ENCODE peak calls at places on chromosomes 11 and 22, in ten cellular contexts. One of them, this sample, is unnamed.

GRCh38 chr11:6647836-6648235 is 7.8 kb downstream of the DCHS1 start:
- DNase-seq in CD4-positive, CD25-positive, alpha-beta regulatory T cell: no peak
- DNase-seq in HCT116: no peak
- DNase-seq in IMR-90: no peak
- DNase-seq in sigmoid colon: peak; percentile 54
- DNase-seq in prostate gland: no peak
- DNase-seq in right lobe of liver: no peak
- DNase-seq in colonic mucosa: no peak
- DNase-seq in vagina: peak; percentile 79
- DNase-seq in cardiac muscle cell: no peak
- DNase-seq in this sample: no peak

GRCh38 chr22:49553076-49553475 is 274.6 kb downstream of the BRD1 start:
- DNase-seq in IMR-90: no peak
- DNase-seq in cardiac muscle cell: no peak
- DNase-seq in prostate gland: no peak
- DNase-seq in right lobe of liver: peak; percentile 22
- DNase-seq in HCT116: no peak
- DNase-seq in CD4-positive, CD25-positive, alpha-beta regulatory T cell: no peak
- DNase-seq in vagina: no peak
- DNase-seq in sigmoid colon: peak; percentile 52
- DNase-seq in colonic mucosa: no peak
- DNase-seq in this sample: no peak

GRCh38 chr11:73193251-73194033 is 24.6 kb upstream of the P2RY2 start:
- DNase-seq in vagina: no peak
- DNase-seq in sigmoid colon: peak; percentile 52
- DNase-seq in cardiac muscle cell: no peak
- DNase-seq in prostate gland: no peak
- DNase-seq in right lobe of liver: peak; percentile 32
- DNase-seq in colonic mucosa: no peak
- DNase-seq in CD4-positive, CD25-positive, alpha-beta regulatory T cell: no peak
- DNase-seq in IMR-90: no peak
- DNase-seq in HCT116: no peak
- DNase-seq in this sample: no peak

GRCh38 chr22:23034621-23035556 is 35.4 kb upstream of the GNAZ start:
- DNase-seq in vagina: no peak
- DNase-seq in right lobe of liver: no peak
- DNase-seq in colonic mucosa: no peak
- DNase-seq in cardiac muscle cell: no peak
- DNase-seq in HCT116: no peak
- DNase-seq in IMR-90: no peak
- DNase-seq in sigmoid colon: no peak
- DNase-seq in prostate gland: no peak
- DNase-seq in CD4-positive, CD25-positive, alpha-beta regulatory T cell: no peak
- DNase-seq in this sample: no peak

GRCh38 chr11:35675901-35676610 is 13.5 kb downstream of the TRIM44 start:
- DNase-seq in CD4-positive, CD25-positive, alpha-beta regulatory T cell: no peak
- DNase-seq in colonic mucosa: no peak
- DNase-seq in sigmoid colon: no peak
- DNase-seq in right lobe of liver: no peak
- DNase-seq in cardiac muscle cell: peak; percentile 38
- DNase-seq in vagina: no peak
- DNase-seq in IMR-90: peak; percentile 45
- DNase-seq in HCT116: no peak
- DNase-seq in prostate gland: no peak
- DNase-seq in this sample: no peak

GRCh38 chr22:33756508-33756949 is 163.7 kb downstream of the LARGE1 start:
- DNase-seq in vagina: no peak
- DNase-seq in sigmoid colon: no peak
- DNase-seq in IMR-90: no peak
- DNase-seq in colonic mucosa: no peak
- DNase-seq in cardiac muscle cell: no peak
- DNase-seq in prostate gland: no peak
- DNase-seq in CD4-positive, CD25-positive, alpha-beta regulatory T cell: no peak
- DNase-seq in HCT116: no peak
- DNase-seq in right lobe of liver: no peak
- DNase-seq in this sample: no peak

GRCh38 chr11:25981998-25982397 is 349.9 kb upstream of the ANO3 start:
- DNase-seq in vagina: no peak
- DNase-seq in right lobe of liver: no peak
- DNase-seq in CD4-positive, CD25-positive, alpha-beta regulatory T cell: no peak
- DNase-seq in IMR-90: peak; percentile 77
- DNase-seq in prostate gland: no peak
- DNase-seq in cardiac muscle cell: peak; percentile 87
- DNase-seq in sigmoid colon: no peak
- DNase-seq in HCT116: no peak
- DNase-seq in colonic mucosa: peak; percentile 18
- DNase-seq in this sample: no peak

GRCh38 chr11:119759324-119759723 is 30.3 kb upstream of the NECTIN1 start:
- DNase-seq in HCT116: peak; percentile 24
- DNase-seq in vagina: no peak
- DNase-seq in colonic mucosa: no peak
- DNase-seq in IMR-90: peak; percentile 6
- DNase-seq in cardiac muscle cell: peak; percentile 30
- DNase-seq in CD4-positive, CD25-positive, alpha-beta regulatory T cell: no peak
- DNase-seq in prostate gland: no peak
- DNase-seq in sigmoid colon: no peak
- DNase-seq in right lobe of liver: no peak
- DNase-seq in this sample: no peak

GRCh38 chr11:96075532-96075959 is 151.6 kb upstream of the MTMR2 start:
- DNase-seq in vagina: no peak
- DNase-seq in right lobe of liver: no peak
- DNase-seq in CD4-positive, CD25-positive, alpha-beta regulatory T cell: no peak
- DNase-seq in prostate gland: no peak
- DNase-seq in cardiac muscle cell: no peak
- DNase-seq in IMR-90: peak; percentile 23
- DNase-seq in HCT116: no peak
- DNase-seq in sigmoid colon: no peak
- DNase-seq in colonic mucosa: no peak
- DNase-seq in this sample: no peak

GRCh38 chr11:64585150-64585549 is 5.9 kb upstream of the SLC22A12 start:
- DNase-seq in colonic mucosa: no peak
- DNase-seq in vagina: no peak
- DNase-seq in IMR-90: no peak
- DNase-seq in HCT116: no peak
- DNase-seq in right lobe of liver: peak; percentile 23
- DNase-seq in sigmoid colon: peak; percentile 11
- DNase-seq in cardiac muscle cell: no peak
- DNase-seq in prostate gland: no peak
- DNase-seq in CD4-positive, CD25-positive, alpha-beta regulatory T cell: no peak
- DNase-seq in this sample: no peak

GRCh38 chr22:35315141-35315854 is 15.6 kb downstream of the TOM1 start:
- DNase-seq in sigmoid colon: peak; percentile 76
- DNase-seq in CD4-positive, CD25-positive, alpha-beta regulatory T cell: no peak
- DNase-seq in prostate gland: peak; percentile 20
- DNase-seq in vagina: no peak
- DNase-seq in IMR-90: no peak
- DNase-seq in cardiac muscle cell: no peak
- DNase-seq in colonic mucosa: no peak
- DNase-seq in HCT116: no peak
- DNase-seq in right lobe of liver: peak; percentile 91
- DNase-seq in this sample: no peak
- H3K27ac ChIP-seq in sigmoid colon: peak overlapping the region; percentile 61
- H3K27ac ChIP-seq in CD4-positive, CD25-positive, alpha-beta regulatory T cell: peak overlapping the region; percentile 25
- H3K27ac ChIP-seq in prostate gland: peak overlapping the region; percentile 66
- H3K27ac ChIP-seq in vagina: peak overlapping the region; percentile 26
- H3K27ac ChIP-seq in IMR-90: no peak overlapping the region
- H3K27ac ChIP-seq in cardiac muscle cell: peak overlapping the region; percentile 40
- H3K27ac ChIP-seq in colonic mucosa: peak overlapping the region; percentile 33
- H3K27ac ChIP-seq in HCT116: no peak overlapping the region
- H3K27ac ChIP-seq in right lobe of liver: no peak overlapping the region
- H3K27ac ChIP-seq in this sample: no peak overlapping the region

DNA sequence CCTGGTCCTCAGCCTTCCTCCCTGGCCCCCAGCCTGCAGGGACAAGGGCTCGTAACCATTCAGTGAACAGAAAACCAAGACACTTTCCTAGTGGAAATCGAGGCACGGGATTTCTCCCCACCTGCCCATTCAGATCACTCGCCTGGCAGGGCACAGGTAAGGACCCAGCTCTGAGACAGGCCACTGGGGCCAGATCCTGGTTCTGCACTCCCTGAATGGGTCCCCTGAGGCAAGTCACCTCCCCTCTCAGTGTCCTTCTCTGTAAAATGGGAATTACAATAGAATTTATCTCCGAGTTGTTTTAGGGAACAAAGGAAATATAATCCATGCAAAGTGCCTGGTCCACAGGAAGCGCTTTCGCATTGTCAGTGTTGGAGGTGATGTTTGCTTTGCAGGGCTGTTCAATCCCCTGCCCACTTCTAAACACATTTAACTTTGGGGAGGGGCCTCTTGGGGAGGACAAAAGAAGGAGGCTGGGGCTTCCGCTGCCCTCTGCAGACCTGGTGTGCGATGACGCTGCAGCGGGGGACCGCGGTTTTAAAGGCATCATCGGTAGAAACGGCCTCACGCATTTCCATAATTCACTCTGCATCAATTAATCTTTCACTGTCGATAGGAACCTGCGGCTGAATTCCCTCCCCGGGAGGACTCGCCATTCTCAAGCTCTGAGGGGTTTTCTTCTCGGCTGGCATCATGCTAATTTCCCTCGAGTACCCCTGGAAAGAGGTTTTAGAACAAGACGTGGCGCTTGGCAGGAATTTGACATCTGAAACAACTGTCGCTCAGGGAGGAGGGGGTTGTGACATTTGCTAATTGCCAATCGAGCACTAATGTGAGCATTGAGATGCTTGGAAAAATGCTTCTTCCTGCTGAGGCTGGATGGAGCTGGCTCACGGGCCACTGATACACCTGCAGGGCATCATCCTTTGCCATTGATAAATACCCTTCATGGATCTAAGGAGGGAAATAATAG is 70.5 kb upstream of the FGF3 start:
- DNase-seq in cardiac muscle cell: no peak
- DNase-seq in right lobe of liver: no peak
- DNase-seq in colonic mucosa: no peak
- DNase-seq in sigmoid colon: no peak
- DNase-seq in HCT116: no peak
- DNase-seq in CD4-positive, CD25-positive, alpha-beta regulatory T cell: no peak
- DNase-seq in IMR-90: no peak
- DNase-seq in prostate gland: no peak
- DNase-seq in vagina: no peak
- DNase-seq in this sample: no peak
- H3K27me3 ChIP-seq in cardiac muscle cell: peaks cover 30% of the 10 kb centered on the region
- H3K27me3 ChIP-seq in right lobe of liver: no peaks in the 10 kb centered on the region
- H3K27me3 ChIP-seq in colonic mucosa: no peaks in the 10 kb centered on the region
- H3K27me3 ChIP-seq in sigmoid colon: peaks cover 36% of the 10 kb centered on the region
- H3K27me3 ChIP-seq in HCT116: no peaks in the 10 kb centered on the region
- H3K27me3 ChIP-seq in CD4-positive, CD25-positive, alpha-beta regulatory T cell: no peaks in the 10 kb centered on the region
- H3K27me3 ChIP-seq in IMR-90: peaks cover 12% of the 10 kb centered on the region
- H3K27me3 ChIP-seq in prostate gland: no peaks in the 10 kb centered on the region
- H3K27me3 ChIP-seq in vagina: no peaks in the 10 kb centered on the region
- H3K27me3 ChIP-seq in this sample: peaks cover 24% of the 10 kb centered on the region

GRCh38 chr11:17183836-17184235 is 23.9 kb downstream of the PIK3C2A start:
- DNase-seq in sigmoid colon: no peak
- DNase-seq in colonic mucosa: no peak
- DNase-seq in prostate gland: no peak
- DNase-seq in cardiac muscle cell: no peak
- DNase-seq in IMR-90: no peak
- DNase-seq in vagina: no peak
- DNase-seq in HCT116: no peak
- DNase-seq in right lobe of liver: no peak
- DNase-seq in CD4-positive, CD25-positive, alpha-beta regulatory T cell: no peak
- DNase-seq in this sample: no peak

GRCh38 chr11:17186932-17187692 is 20.7 kb downstream of the PIK3C2A start:
- DNase-seq in IMR-90: no peak
- DNase-seq in HCT116: no peak
- DNase-seq in colonic mucosa: no peak
- DNase-seq in vagina: no peak
- DNase-seq in cardiac muscle cell: no peak
- DNase-seq in prostate gland: no peak
- DNase-seq in CD4-positive, CD25-positive, alpha-beta regulatory T cell: no peak
- DNase-seq in sigmoid colon: no peak
- DNase-seq in right lobe of liver: no peak
- DNase-seq in this sample: no peak

GRCh38 chr11:17185938-17186337 is 21.8 kb downstream of the PIK3C2A start:
- DNase-seq in colonic mucosa: no peak
- DNase-seq in IMR-90: no peak
- DNase-seq in vagina: no peak
- DNase-seq in sigmoid colon: no peak
- DNase-seq in cardiac muscle cell: no peak
- DNase-seq in CD4-positive, CD25-positive, alpha-beta regulatory T cell: no peak
- DNase-seq in prostate gland: no peak
- DNase-seq in HCT116: no peak
- DNase-seq in right lobe of liver: no peak
- DNase-seq in this sample: no peak

GRCh38 chr11:17184882-17185587 is 22.8 kb downstream of the PIK3C2A start:
- DNase-seq in CD4-positive, CD25-positive, alpha-beta regulatory T cell: no peak
- DNase-seq in vagina: no peak
- DNase-seq in right lobe of liver: no peak
- DNase-seq in colonic mucosa: no peak
- DNase-seq in HCT116: no peak
- DNase-seq in sigmoid colon: no peak
- DNase-seq in IMR-90: no peak
- DNase-seq in prostate gland: no peak
- DNase-seq in cardiac muscle cell: no peak
- DNase-seq in this sample: no peak

DNA sequence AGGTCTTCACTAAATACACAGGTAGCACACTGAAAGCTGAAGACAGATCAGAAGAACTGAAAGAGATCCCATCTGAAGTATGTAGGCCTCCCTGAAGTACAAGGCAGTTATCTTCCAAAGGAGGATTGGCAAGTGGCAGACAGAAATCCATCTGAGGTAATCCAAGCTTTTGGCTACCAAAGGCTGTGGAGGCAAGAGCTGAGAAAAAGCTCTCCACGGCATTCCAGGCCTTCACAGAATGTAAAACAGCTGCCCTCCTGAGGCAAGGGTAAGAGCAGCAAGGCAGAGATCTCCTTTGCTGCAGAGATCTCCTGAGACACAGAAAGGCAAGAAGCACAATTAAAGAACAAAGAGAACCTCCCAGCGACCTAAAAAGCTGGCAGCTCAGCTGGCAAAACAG is 19.1 kb downstream of the PIK3C2A start:
- DNase-seq in cardiac muscle cell: no peak
- DNase-seq in IMR-90: no peak
- DNase-seq in right lobe of liver: no peak
- DNase-seq in sigmoid colon: no peak
- DNase-seq in vagina: no peak
- DNase-seq in prostate gland: no peak
- DNase-seq in colonic mucosa: no peak
- DNase-seq in HCT116: no peak
- DNase-seq in CD4-positive, CD25-positive, alpha-beta regulatory T cell: no peak
- DNase-seq in this sample: no peak
- H3K27ac ChIP-seq in cardiac muscle cell: peak overlapping the region; percentile 46
- H3K27ac ChIP-seq in IMR-90: no peak overlapping the region
- H3K27ac ChIP-seq in right lobe of liver: no peak overlapping the region
- H3K27ac ChIP-seq in sigmoid colon: no peak overlapping the region
- H3K27ac ChIP-seq in vagina: no peak overlapping the region
- H3K27ac ChIP-seq in prostate gland: no peak overlapping the region
- H3K27ac ChIP-seq in colonic mucosa: no peak overlapping the region
- H3K27ac ChIP-seq in HCT116: no peak overlapping the region
- H3K27ac ChIP-seq in CD4-positive, CD25-positive, alpha-beta regulatory T cell: no peak overlapping the region
- H3K27ac ChIP-seq in this sample: no peak overlapping the region

DNA sequence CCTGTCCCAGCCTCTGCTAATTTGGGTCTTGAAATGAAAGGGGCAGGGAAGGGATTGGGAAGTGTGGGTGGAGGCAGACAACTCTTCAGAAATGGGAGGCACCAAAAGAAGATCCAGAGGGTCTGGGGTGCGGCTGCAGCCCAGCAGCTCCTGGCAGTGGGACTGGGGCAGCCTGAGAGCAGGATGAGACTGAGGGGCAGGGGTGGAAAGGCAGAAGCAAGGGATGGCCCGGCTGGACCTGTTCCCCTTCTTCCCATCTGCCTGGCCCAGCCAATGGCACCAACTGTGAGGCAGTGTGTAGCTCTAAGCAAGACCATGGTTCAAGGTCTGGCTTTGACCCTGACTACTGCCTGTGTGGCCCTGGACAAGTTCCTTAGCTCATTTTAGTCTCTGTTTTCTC is 160.4 kb downstream of the ENTHD1 start:
- DNase-seq in sigmoid colon: no peak
- DNase-seq in IMR-90: no peak
- DNase-seq in HCT116: no peak
- DNase-seq in vagina: peak; percentile 71
- DNase-seq in prostate gland: no peak
- DNase-seq in cardiac muscle cell: no peak
- DNase-seq in colonic mucosa: no peak
- DNase-seq in CD4-positive, CD25-positive, alpha-beta regulatory T cell: no peak
- DNase-seq in right lobe of liver: no peak
- DNase-seq in this sample: no peak
- H3K27me3 ChIP-seq in sigmoid colon: peaks cover 36% of the 10 kb centered on the region
- H3K27me3 ChIP-seq in IMR-90: peaks cover 37% of the 10 kb centered on the region
- H3K27me3 ChIP-seq in HCT116: peaks cover 7% of the 10 kb centered on the region
- H3K27me3 ChIP-seq in vagina: no peaks in the 10 kb centered on the region
- H3K27me3 ChIP-seq in prostate gland: no peaks in the 10 kb centered on the region
- H3K27me3 ChIP-seq in cardiac muscle cell: no peaks in the 10 kb centered on the region
- H3K27me3 ChIP-seq in colonic mucosa: no peaks in the 10 kb centered on the region
- H3K27me3 ChIP-seq in CD4-positive, CD25-positive, alpha-beta regulatory T cell: peaks cover 10% of the 10 kb centered on the region
- H3K27me3 ChIP-seq in right lobe of liver: no peaks in the 10 kb centered on the region
- H3K27me3 ChIP-seq in this sample: no peaks in the 10 kb centered on the region